ENCODE peak calls at places on chromosomes 2 and 18, in eight cellular contexts. K, U, B, W, C, T, R and G are unnamed samples.
A peak's percentile ranks its signal among the peaks of the same experiment; 100 is the strongest.

GRCh38 chr2:9416267-9416961 is 6.9 kb downstream of the ITGB1BP1 start:
- DNase-seq in K (no peak), U (no peak), B (no peak), W (no peak), C (no peak), T (no peak), R (no peak), G (no peak)

GRCh38 chr2:238163494-238164198 is 4.9 kb downstream of the ERFE start:
- DNase-seq in K (no peak), U (no peak), B (no peak), W (no peak), C (no peak), T (peak; percentile 9), R (no peak), G (no peak)

GRCh38 chr2:33441235-33441810 is 35.1 kb upstream of the RASGRP3 start:
- DNase-seq in K (peak; percentile 59), U (peak; percentile 71), B (peak; percentile 15), W (peak; percentile 4), C (no peak), T (peak; percentile 16), R (peak; percentile 7), G (peak; percentile 72)

GRCh38 chr2:86087936-86088850 is 17.5 kb downstream of the POLR1A start:
- DNase-seq in K (peak; percentile 43), U (peak; percentile 7), B (no peak), W (no peak), C (no peak), T (no peak), R (no peak), G (no peak)

GRCh38 chr2:66862871-66863650 is 428.1 kb downstream of the MEIS1 start:
- DNase-seq in K (no peak), U (no peak), B (no peak), W (no peak), C (peak; percentile 75), T (no peak), R (no peak), G (no peak)

GRCh38 chr2:232316382-232317190 is 62.0 kb upstream of the ALPP start:
- DNase-seq in K (no peak), U (no peak), B (no peak), W (no peak), C (no peak), T (no peak), R (no peak), G (no peak)

GRCh38 chr2:189247276-189247675 is 67.7 kb upstream of the COL5A2 start:
- DNase-seq in K (no peak), U (no peak), B (no peak), W (no peak), C (no peak), T (no peak), R (no peak), G (no peak)

GRCh38 chr2:78757191-78757590 is 268.3 kb upstream of the REG3G start:
- DNase-seq in K (no peak), U (peak; percentile 55), B (no peak), W (no peak), C (no peak), T (no peak), R (no peak), G (no peak)

GRCh38 chr2:117763806-117764205 is 50.7 kb upstream of the DDX18 start:
- DNase-seq in K (no peak), U (no peak), B (no peak), W (no peak), C (no peak), T (no peak), R (no peak), G (no peak)

GRCh38 chr2:99158599-99158998 is 3.8 kb downstream of the LIPT1 start:
- DNase-seq in K (no peak), U (peak; percentile 33), B (no peak), W (no peak), C (no peak), T (no peak), R (no peak), G (no peak)

GRCh38 chr2:18829331-18829902 is 240.0 kb upstream of the NT5C1B start:
- DNase-seq in K (no peak), U (peak; percentile 32), B (no peak), W (no peak), C (peak; percentile 2), T (no peak), R (no peak), G (no peak)

GRCh38 chr2:212537311-212538155 is 1.1 kb downstream of the ERBB4 start:
- DNase-seq in K (no peak), U (peak; percentile 46), B (peak; percentile 19), W (no peak), C (no peak), T (peak; percentile 14), R (peak; percentile 15), G (no peak)

GRCh38 chr2:68292108-68292710 is 27.5 kb downstream of the CNRIP1 start:
- DNase-seq in K (peak; percentile 34), U (peak; percentile 42), B (peak; percentile 19), W (no peak), C (no peak), T (peak; percentile 22), R (peak; percentile 3), G (peak; percentile 10)

GRCh38 chr2:152050915-152051314 is 47.9 kb downstream of the CACNB4 start:
- DNase-seq in K (no peak), U (no peak), B (no peak), W (no peak), C (no peak), T (no peak), R (no peak), G (no peak)

GRCh38 chr2:174341995-174342571 is 7.3 kb downstream of the SP9 start:
- DNase-seq in K (no peak), U (peak; percentile 26), B (no peak), W (no peak), C (no peak), T (no peak), R (no peak), G (no peak)

GRCh38 chr2:23385748-23386421 is 906 bp downstream of the KLHL29 start:
- DNase-seq in K (peak; percentile 65), U (peak; percentile 32), B (peak; percentile 67), W (no peak), C (no peak), T (no peak), R (no peak), G (no peak)

GRCh38 chr2:48954311-48954710 is 198.8 kb upstream of the LHCGR start:
- DNase-seq in K (no peak), U (peak; percentile 6), B (no peak), W (no peak), C (no peak), T (no peak), R (no peak), G (no peak)

GRCh38 chr2:20494246-20494645 is 47.4 kb downstream of the RHOB start:
- DNase-seq in K (no peak), U (no peak), B (no peak), W (no peak), C (peak; percentile 54), T (no peak), R (no peak), G (peak; percentile 23)

GRCh38 chr2:108877506-108877905 is 90.9 kb downstream of the CCDC138 start:
- DNase-seq in K (no peak), U (no peak), B (no peak), W (no peak), C (no peak), T (no peak), R (no peak), G (no peak)

GRCh38 chr2:190180313-190181065 is 118.0 kb upstream of the MSTN start:
- DNase-seq in K (peak; percentile 57), U (peak; percentile 82), B (peak; percentile 36), W (no peak), C (no peak), T (peak; percentile 52), R (no peak), G (no peak)

GRCh38 chr2:73728711-73729110 is 8.4 kb downstream of the TPRKB start:
- DNase-seq in K (no peak), U (no peak), B (no peak), W (no peak), C (no peak), T (no peak), R (no peak), G (no peak)

GRCh38 chr18:23609390-23610008 is 23.2 kb upstream of the NPC1 start:
- DNase-seq in K (no peak), U (peak; percentile 78), B (no peak), W (no peak), C (no peak), T (no peak), R (no peak), G (no peak)

GRCh38 chr2:219706823-219707281 is 79.4 kb downstream of the SLC4A3 start:
- DNase-seq in K (no peak), U (no peak), B (peak; percentile 36), W (no peak), C (no peak), T (no peak), R (no peak), G (no peak)

GRCh38 chr2:3223080-3223923 is 154.3 kb downstream of the EIPR1 start:
- DNase-seq in K (no peak), U (no peak), B (no peak), W (no peak), C (peak; percentile 15), T (no peak), R (no peak), G (no peak)

GRCh38 chr2:25323042-25323514 is 18.6 kb downstream of the DNMT3A start:
- DNase-seq in K (no peak), U (peak; percentile 88), B (no peak), W (no peak), C (no peak), T (no peak), R (no peak), G (no peak)

GRCh38 chr2:111184725-111185495 is 64.2 kb downstream of the BCL2L11 start:
- DNase-seq in K (no peak), U (no peak), B (no peak), W (no peak), C (no peak), T (no peak), R (no peak), G (no peak)

GRCh38 chr18:35178260-35178659 is 62.6 kb upstream of the ZNF397 start:
- DNase-seq in K (no peak), U (no peak), B (peak; percentile 28), W (no peak), C (no peak), T (no peak), R (no peak), G (no peak)

GRCh38 chr2:4354678-4355077 is 651.3 kb downstream of the DCDC2C start:
- DNase-seq in K (no peak), U (peak; percentile 89), B (peak; percentile 18), W (no peak), C (no peak), T (no peak), R (no peak), G (no peak)

GRCh38 chr18:46035701-46036680 is 36.1 kb downstream of the PSTPIP2 start:
- DNase-seq in K (no peak), U (no peak), B (peak; percentile 7), W (no peak), C (no peak), T (no peak), R (no peak), G (no peak)

GRCh38 chr2:231861538-231861937 is 64.7 kb downstream of the NPPC start:
- DNase-seq in K (no peak), U (peak; percentile 12), B (no peak), W (no peak), C (no peak), T (no peak), R (no peak), G (no peak)

GRCh38 chr2:71781695-71782228 is 328.4 kb downstream of the DYSF start:
- DNase-seq in K (no peak), U (no peak), B (no peak), W (no peak), C (no peak), T (no peak), R (no peak), G (no peak)

GRCh38 chr18:6751207-6751606 is 21.7 kb downstream of the ARHGAP28 start:
- DNase-seq in K (no peak), U (no peak), B (no peak), W (no peak), C (no peak), T (no peak), R (no peak), G (no peak)

GRCh38 chr2:20595439-20596192 is 55.3 kb downstream of the HS1BP3 start:
- DNase-seq in K (no peak), U (peak; percentile 59), B (peak; percentile 43), W (no peak), C (no peak), T (no peak), R (no peak), G (no peak)